ENCODE peak calls at places on chromosome 7, in six cellular contexts. N, X, F, L, B and D are unnamed samples.

GRCh38 chr7:37916017-37916672 is 472 bp downstream of the SFRP4 start:
- DNase-seq in X (peak), N (no peak), B (no peak), F (no peak), L (no peak), D (no peak)

GRCh38 chr7:74289660-74290589 is 718 bp downstream of the CLIP2 start:
- DNase-seq in B (no peak), X (peak), L (no peak), N (peak), F (no peak), D (peak)

GRCh38 chr7:105773030-105773460 is 103.4 kb downstream of the ATXN7L1 start:
- DNase-seq in L (no peak), X (peak), F (no peak), B (no peak), N (no peak), D (no peak)

GRCh38 chr7:1812693-1813393 is 142.8 kb downstream of the ELFN1 start:
- DNase-seq in X (no peak), F (no peak), B (no peak), L (no peak), N (no peak), D (no peak)

GRCh38 chr7:149455175-149455950 is 5.5 kb downstream of the ZNF777 start:
- DNase-seq in L (no peak), N (no peak), F (no peak), X (no peak), B (peak), D (no peak)

GRCh38 chr7:84548366-84549085 is 353.9 kb upstream of the SEMA3A start:
- DNase-seq in L (no peak), N (no peak), F (no peak), X (no peak), B (no peak), D (no peak)

GRCh38 chr7:23918856-23919255 is 208.8 kb downstream of the STK31 start:
- DNase-seq in F (no peak), N (no peak), B (no peak), X (no peak), L (no peak), D (no peak)

GRCh38 chr7:116159711-116160110 is 50.6 kb upstream of the TES start:
- DNase-seq in F (no peak), L (no peak), N (no peak), B (no peak), X (no peak), D (no peak)